ENCODE peak calls at places on chromosomes 2 and 18, in eight cellular contexts. One of them, this sample, is unnamed.
A peak's percentile ranks its signal among the peaks of the same experiment; 100 is the strongest.

GRCh38 chr2:65416945-65417344 is 15.5 kb downstream of the SPRED2 start:
- DNase-seq in HL-60: no peak
- DNase-seq in mesendoderm: no peak
- DNase-seq in endodermal cell: no peak
- DNase-seq in breast epithelium: no peak
- DNase-seq in MM.1S: no peak
- DNase-seq in tibial nerve: no peak
- DNase-seq in CD8-positive, alpha-beta T cell: no peak
- DNase-seq in this sample: no peak

GRCh38 chr2:181368036-181368435 is 89.2 kb upstream of the ITGA4 start:
- DNase-seq in HL-60: no peak
- DNase-seq in mesendoderm: no peak
- DNase-seq in endodermal cell: no peak
- DNase-seq in breast epithelium: no peak
- DNase-seq in MM.1S: no peak
- DNase-seq in tibial nerve: no peak
- DNase-seq in CD8-positive, alpha-beta T cell: no peak
- DNase-seq in this sample: no peak

GRCh38 chr2:69083126-69083733 is 70.3 kb downstream of the ANTXR1 start:
- DNase-seq in HL-60: no peak
- DNase-seq in mesendoderm: peak; percentile 26
- DNase-seq in endodermal cell: no peak
- DNase-seq in breast epithelium: no peak
- DNase-seq in MM.1S: no peak
- DNase-seq in tibial nerve: no peak
- DNase-seq in CD8-positive, alpha-beta T cell: no peak
- DNase-seq in this sample: no peak

GRCh38 chr2:56348382-56348781 is 164.6 kb downstream of the CCDC85A start:
- DNase-seq in HL-60: no peak
- DNase-seq in mesendoderm: peak; percentile 13
- DNase-seq in endodermal cell: no peak
- DNase-seq in breast epithelium: no peak
- DNase-seq in MM.1S: peak; percentile 53
- DNase-seq in tibial nerve: no peak
- DNase-seq in CD8-positive, alpha-beta T cell: no peak
- DNase-seq in this sample: no peak

GRCh38 chr18:27363918-27364317 is 178.8 kb upstream of the CHST9 start:
- DNase-seq in HL-60: no peak
- DNase-seq in mesendoderm: peak; percentile 35
- DNase-seq in endodermal cell: no peak
- DNase-seq in breast epithelium: no peak
- DNase-seq in MM.1S: no peak
- DNase-seq in tibial nerve: no peak
- DNase-seq in CD8-positive, alpha-beta T cell: no peak
- DNase-seq in this sample: no peak

GRCh38 chr2:177427316-177427715 is 34.7 kb downstream of the AGPS start:
- DNase-seq in HL-60: no peak
- DNase-seq in mesendoderm: no peak
- DNase-seq in endodermal cell: no peak
- DNase-seq in breast epithelium: no peak
- DNase-seq in MM.1S: no peak
- DNase-seq in tibial nerve: no peak
- DNase-seq in CD8-positive, alpha-beta T cell: no peak
- DNase-seq in this sample: no peak

GRCh38 chr2:107645586-107645985 is 181.1 kb upstream of the RGPD4 start:
- DNase-seq in HL-60: no peak
- DNase-seq in mesendoderm: peak; percentile 42
- DNase-seq in endodermal cell: no peak
- DNase-seq in breast epithelium: no peak
- DNase-seq in MM.1S: no peak
- DNase-seq in tibial nerve: no peak
- DNase-seq in CD8-positive, alpha-beta T cell: no peak
- DNase-seq in this sample: no peak

GRCh38 chr18:79574938-79575525 is 104.6 kb upstream of the CTDP1 start:
- DNase-seq in HL-60: peak; percentile 94
- DNase-seq in mesendoderm: no peak
- DNase-seq in endodermal cell: peak; percentile 26
- DNase-seq in breast epithelium: peak; percentile 24
- DNase-seq in MM.1S: no peak
- DNase-seq in tibial nerve: peak; percentile 9
- DNase-seq in CD8-positive, alpha-beta T cell: no peak
- DNase-seq in this sample: no peak

GRCh38 chr2:23283653-23284052 is 101.3 kb upstream of the KLHL29 start:
- DNase-seq in HL-60: no peak
- DNase-seq in mesendoderm: peak; percentile 27
- DNase-seq in endodermal cell: no peak
- DNase-seq in breast epithelium: no peak
- DNase-seq in MM.1S: no peak
- DNase-seq in tibial nerve: no peak
- DNase-seq in CD8-positive, alpha-beta T cell: no peak
- DNase-seq in this sample: no peak

GRCh38 chr18:22999212-22999611 is 66.1 kb downstream of the RBBP8 start:
- DNase-seq in HL-60: no peak
- DNase-seq in mesendoderm: peak; percentile 66
- DNase-seq in endodermal cell: no peak
- DNase-seq in breast epithelium: no peak
- DNase-seq in MM.1S: no peak
- DNase-seq in tibial nerve: no peak
- DNase-seq in CD8-positive, alpha-beta T cell: no peak
- DNase-seq in this sample: no peak

DNA sequence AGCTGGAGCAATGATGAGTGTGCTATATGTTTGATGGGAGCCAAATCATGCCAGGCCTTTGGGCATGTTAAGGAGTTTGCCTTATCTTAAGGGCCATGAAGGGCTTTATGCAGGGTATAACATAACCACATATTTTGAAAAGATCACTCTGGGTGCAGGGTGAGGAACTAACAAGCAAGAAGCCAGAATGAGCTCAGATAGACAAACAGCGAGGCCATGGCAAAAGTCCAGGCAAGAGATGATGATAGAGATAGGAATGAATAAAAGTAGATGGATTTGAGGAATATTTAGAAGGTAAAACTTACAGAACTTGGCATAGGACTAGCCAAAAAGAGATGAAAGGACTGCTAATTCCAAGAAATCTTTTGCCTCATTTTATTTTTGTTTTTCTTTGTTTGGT is 6.7 kb downstream of the GALNT3 start:
- DNase-seq in HL-60: no peak
- DNase-seq in mesendoderm: no peak
- DNase-seq in endodermal cell: no peak
- DNase-seq in breast epithelium: no peak
- DNase-seq in MM.1S: no peak
- DNase-seq in tibial nerve: no peak
- DNase-seq in CD8-positive, alpha-beta T cell: no peak
- DNase-seq in this sample: no peak
- H3K27ac ChIP-seq in HL-60: no peak overlapping the region
- H3K27ac ChIP-seq in mesendoderm: no peak overlapping the region
- H3K27ac ChIP-seq in endodermal cell: no peak overlapping the region
- H3K27ac ChIP-seq in breast epithelium: no peak overlapping the region
- H3K27ac ChIP-seq in MM.1S: no peak overlapping the region
- H3K27ac ChIP-seq in tibial nerve: no peak overlapping the region
- H3K27ac ChIP-seq in CD8-positive, alpha-beta T cell: no peak overlapping the region
- H3K27ac ChIP-seq in this sample: no peak overlapping the region

GRCh38 chr18:13375302-13376255 is 157.0 kb downstream of the LDLRAD4 start:
- DNase-seq in HL-60: no peak
- DNase-seq in mesendoderm: peak; percentile 73
- DNase-seq in endodermal cell: peak; percentile 66
- DNase-seq in breast epithelium: no peak
- DNase-seq in MM.1S: no peak
- DNase-seq in tibial nerve: peak; percentile 42
- DNase-seq in CD8-positive, alpha-beta T cell: peak; percentile 57
- DNase-seq in this sample: peak; percentile 79

GRCh38 chr18:13376841-13377351 is 158.3 kb downstream of the LDLRAD4 start:
- DNase-seq in HL-60: no peak
- DNase-seq in mesendoderm: no peak
- DNase-seq in endodermal cell: peak; percentile 41
- DNase-seq in breast epithelium: no peak
- DNase-seq in MM.1S: no peak
- DNase-seq in tibial nerve: no peak
- DNase-seq in CD8-positive, alpha-beta T cell: peak; percentile 46
- DNase-seq in this sample: no peak

GRCh38 chr18:13377496-13377895 is 158.9 kb downstream of the LDLRAD4 start:
- DNase-seq in HL-60: peak; percentile 43
- DNase-seq in mesendoderm: no peak
- DNase-seq in endodermal cell: peak; percentile 30
- DNase-seq in breast epithelium: no peak
- DNase-seq in MM.1S: no peak
- DNase-seq in tibial nerve: no peak
- DNase-seq in CD8-positive, alpha-beta T cell: no peak
- DNase-seq in this sample: no peak

GRCh38 chr18:13374468-13375301 is 156.1 kb downstream of the LDLRAD4 start:
- DNase-seq in HL-60: no peak
- DNase-seq in mesendoderm: peak; percentile 77
- DNase-seq in endodermal cell: peak; percentile 47
- DNase-seq in breast epithelium: no peak
- DNase-seq in MM.1S: no peak
- DNase-seq in tibial nerve: no peak
- DNase-seq in CD8-positive, alpha-beta T cell: no peak
- DNase-seq in this sample: no peak

DNA sequence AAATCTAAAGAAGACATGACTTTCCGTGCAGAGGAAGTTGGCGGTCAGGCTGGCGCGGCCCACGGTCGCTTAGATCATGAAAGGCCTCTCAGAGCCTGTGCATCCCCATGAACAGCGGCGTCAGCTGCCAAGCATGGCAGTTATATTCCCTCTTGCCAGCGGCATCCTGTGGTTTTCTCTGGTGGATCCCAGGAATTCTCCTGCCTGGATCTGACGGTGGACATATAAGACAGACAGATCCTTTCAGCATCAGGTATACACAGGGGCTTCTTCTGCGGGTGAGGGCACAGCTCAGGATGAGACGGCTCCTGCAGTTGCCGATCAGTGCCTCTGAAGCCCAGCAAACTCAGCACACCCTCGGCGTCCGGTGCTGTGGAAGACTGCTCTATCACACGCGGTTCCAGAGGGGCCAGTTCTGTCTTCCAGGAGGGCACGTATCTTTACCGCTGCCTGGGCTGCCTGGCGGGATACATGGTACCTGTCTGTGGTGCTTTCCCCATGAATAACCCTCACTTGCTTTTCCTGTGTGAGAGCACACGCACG is 157.8 kb downstream of the LDLRAD4 start:
- DNase-seq in HL-60: no peak
- DNase-seq in mesendoderm: no peak
- DNase-seq in endodermal cell: peak; percentile 33
- DNase-seq in breast epithelium: no peak
- DNase-seq in MM.1S: no peak
- DNase-seq in tibial nerve: no peak
- DNase-seq in CD8-positive, alpha-beta T cell: no peak
- DNase-seq in this sample: no peak
- H3K27ac ChIP-seq in HL-60: no peak overlapping the region
- H3K27ac ChIP-seq in mesendoderm: no peak overlapping the region
- H3K27ac ChIP-seq in endodermal cell: no peak overlapping the region
- H3K27ac ChIP-seq in breast epithelium: no peak overlapping the region
- H3K27ac ChIP-seq in MM.1S: no peak overlapping the region
- H3K27ac ChIP-seq in tibial nerve: no peak overlapping the region
- H3K27ac ChIP-seq in CD8-positive, alpha-beta T cell: peak overlapping the region; percentile 15
- H3K27ac ChIP-seq in this sample: peak overlapping the region; percentile 79

GRCh38 chr2:239266436-239266770 is 134.4 kb downstream of the HDAC4 start:
- DNase-seq in HL-60: no peak
- DNase-seq in mesendoderm: no peak
- DNase-seq in endodermal cell: no peak
- DNase-seq in breast epithelium: no peak
- DNase-seq in MM.1S: no peak
- DNase-seq in tibial nerve: no peak
- DNase-seq in CD8-positive, alpha-beta T cell: no peak
- DNase-seq in this sample: no peak

GRCh38 chr2:239268549-239268948 is 132.3 kb downstream of the HDAC4 start:
- DNase-seq in HL-60: peak; percentile 55
- DNase-seq in mesendoderm: no peak
- DNase-seq in endodermal cell: no peak
- DNase-seq in breast epithelium: no peak
- DNase-seq in MM.1S: peak; percentile 49
- DNase-seq in tibial nerve: no peak
- DNase-seq in CD8-positive, alpha-beta T cell: no peak
- DNase-seq in this sample: no peak

GRCh38 chr2:239266779-239267410 is 133.9 kb downstream of the HDAC4 start:
- DNase-seq in HL-60: no peak
- DNase-seq in mesendoderm: no peak
- DNase-seq in endodermal cell: no peak
- DNase-seq in breast epithelium: no peak
- DNase-seq in MM.1S: no peak
- DNase-seq in tibial nerve: no peak
- DNase-seq in CD8-positive, alpha-beta T cell: no peak
- DNase-seq in this sample: no peak

GRCh38 chr2:239268082-239268481 is 132.7 kb downstream of the HDAC4 start:
- DNase-seq in HL-60: no peak
- DNase-seq in mesendoderm: no peak
- DNase-seq in endodermal cell: no peak
- DNase-seq in breast epithelium: peak; percentile 77
- DNase-seq in MM.1S: no peak
- DNase-seq in tibial nerve: no peak
- DNase-seq in CD8-positive, alpha-beta T cell: no peak
- DNase-seq in this sample: no peak

DNA sequence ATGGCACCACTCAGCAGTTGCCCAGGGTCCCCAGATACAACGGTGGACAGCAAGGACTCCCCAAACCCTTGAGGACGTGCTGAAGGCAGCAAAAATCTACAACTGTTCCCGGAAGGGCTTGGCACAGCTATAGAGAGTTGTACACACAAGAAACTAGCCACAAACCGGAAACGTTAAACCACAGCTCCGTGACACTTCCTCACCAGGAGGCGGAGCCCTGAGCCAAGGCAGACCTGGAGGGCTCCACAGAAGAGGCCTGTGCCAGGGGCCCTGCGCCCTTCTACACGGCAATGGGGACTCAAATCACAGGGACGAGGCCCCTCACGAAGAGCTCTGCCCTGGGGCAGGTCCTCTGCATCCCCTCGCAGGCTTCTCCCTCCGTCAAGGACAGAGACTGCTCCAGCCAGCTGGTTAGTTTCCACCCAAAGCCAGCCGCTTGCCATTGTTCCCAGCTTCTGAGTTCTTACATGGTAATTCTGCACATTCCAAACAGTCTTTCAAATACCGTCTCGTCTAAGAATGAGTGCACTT is 133.3 kb downstream of the HDAC4 start:
- DNase-seq in HL-60: peak; percentile 97
- DNase-seq in mesendoderm: no peak
- DNase-seq in endodermal cell: no peak
- DNase-seq in breast epithelium: no peak
- DNase-seq in MM.1S: peak; percentile 97
- DNase-seq in tibial nerve: no peak
- DNase-seq in CD8-positive, alpha-beta T cell: peak; percentile 87
- DNase-seq in this sample: no peak
- H3K27ac ChIP-seq in HL-60: peak overlapping the region; percentile 79
- H3K27ac ChIP-seq in mesendoderm: no peak overlapping the region
- H3K27ac ChIP-seq in endodermal cell: peak overlapping the region; percentile 77
- H3K27ac ChIP-seq in breast epithelium: peak overlapping the region; percentile 54
- H3K27ac ChIP-seq in MM.1S: peak overlapping the region; percentile 74
- H3K27ac ChIP-seq in tibial nerve: peak overlapping the region; percentile 67
- H3K27ac ChIP-seq in CD8-positive, alpha-beta T cell: peak overlapping the region; percentile 75
- H3K27ac ChIP-seq in this sample: peak overlapping the region; percentile 86

DNA sequence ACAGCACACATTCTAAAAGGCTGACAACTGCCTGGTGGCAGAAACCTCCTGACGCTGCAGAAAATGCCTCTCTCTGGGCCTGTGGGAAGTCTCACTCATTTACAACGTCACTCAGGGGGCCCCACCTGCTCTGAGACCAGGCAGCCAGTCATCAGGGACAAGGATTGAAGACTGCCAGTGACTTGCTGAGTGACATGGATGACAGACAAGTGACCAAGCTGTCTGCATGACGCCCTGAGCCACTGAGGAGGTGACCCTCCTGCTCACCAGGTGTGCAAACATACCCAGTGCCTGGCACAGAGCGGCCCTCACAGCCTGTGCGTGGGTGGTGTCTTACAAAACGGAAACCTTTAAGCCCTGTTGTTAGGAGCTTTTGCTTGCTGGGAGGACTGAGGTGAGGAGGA is 392.4 kb downstream of the TNS1 start:
- DNase-seq in HL-60: no peak
- DNase-seq in mesendoderm: no peak
- DNase-seq in endodermal cell: no peak
- DNase-seq in breast epithelium: no peak
- DNase-seq in MM.1S: peak; percentile 97
- DNase-seq in tibial nerve: no peak
- DNase-seq in CD8-positive, alpha-beta T cell: peak; percentile 11
- DNase-seq in this sample: no peak
- H3K27ac ChIP-seq in HL-60: no peak overlapping the region
- H3K27ac ChIP-seq in mesendoderm: no peak overlapping the region
- H3K27ac ChIP-seq in endodermal cell: no peak overlapping the region
- H3K27ac ChIP-seq in breast epithelium: no peak overlapping the region
- H3K27ac ChIP-seq in MM.1S: peak overlapping the region; percentile 99
- H3K27ac ChIP-seq in tibial nerve: no peak overlapping the region
- H3K27ac ChIP-seq in CD8-positive, alpha-beta T cell: no peak overlapping the region
- H3K27ac ChIP-seq in this sample: no peak overlapping the region

This sample was measured in thoracic aorta.